ENCODE peak calls at places on chromosomes 16 and 17, in ten cellular contexts. N, A, V, Q, H, K, M, J, B and W are unnamed samples. For H3K4me1, the result is how much of the 10 kb centered on the place peaks cover.

GRCh38 chr17:38852771-38853291 is 690 bp downstream of the RPL23 start:
- DNase-seq in N (peak), A (no peak), V (no peak), Q (no peak), H (no peak), K (no peak), M (peak), J (no peak), B (peak), W (peak)

GRCh38 chr16:74627506-74628220 is 20.7 kb upstream of the GLG1 start:
- DNase-seq in N (no peak), A (peak), V (no peak), Q (no peak), H (no peak), K (no peak), M (no peak), J (peak), B (no peak), W (no peak)

GRCh38 chr17:9475259-9475658 is 100.4 kb downstream of the STX8 start:
- DNase-seq in N (no peak), A (no peak), V (no peak), Q (no peak), H (no peak), K (no peak), M (no peak), J (peak), B (no peak), W (no peak)

GRCh38 chr17:50956750-50957523 is 90.8 kb upstream of the TOB1 start:
- DNase-seq in N (peak), A (peak), V (peak), Q (peak), H (peak), K (peak), M (peak), J (peak), B (peak), W (peak)

GRCh38 chr16:64830653-64831052 is 291.2 kb downstream of the CDH11 start:
- DNase-seq in N (no peak), A (no peak), V (no peak), Q (no peak), H (no peak), K (no peak), M (no peak), J (peak), B (no peak), W (no peak)

GRCh38 chr17:66445229-66445628 is 142.8 kb downstream of the PRKCA start:
- DNase-seq in N (no peak), A (no peak), V (no peak), Q (no peak), H (no peak), K (no peak), M (no peak), J (peak), B (no peak), W (no peak)

GRCh38 chr16:83615131-83615530 is 192.6 kb upstream of the HSBP1 start:
- DNase-seq in N (no peak), A (no peak), V (no peak), Q (no peak), H (no peak), K (no peak), M (no peak), J (peak), B (no peak), W (no peak)

GRCh38 chr16:53212899-53213235 is 158.1 kb downstream of the CHD9 start:
- DNase-seq in N (no peak), A (no peak), V (no peak), Q (no peak), H (no peak), K (no peak), M (no peak), J (no peak), B (no peak), W (no peak)

GRCh38 chr17:77489239-77489897 is 348.6 kb downstream of the SEC14L1 start:
- DNase-seq in N (no peak), A (no peak), V (no peak), Q (no peak), H (no peak), K (peak), M (no peak), J (no peak), B (no peak), W (no peak)

GRCh38 chr16:496097-496886 is 31.2 kb upstream of the CAPN15 start:
- DNase-seq in N (no peak), A (no peak), V (no peak), Q (no peak), H (no peak), K (no peak), M (no peak), J (no peak), B (no peak), W (no peak)

GRCh38 chr17:58822148-58823050 is 66.7 kb downstream of the PPM1E start:
- DNase-seq in N (no peak), A (no peak), V (no peak), Q (peak), H (no peak), K (no peak), M (no peak), J (no peak), B (no peak), W (no peak)

GRCh38 chr17:42775534-42776098 is 2.4 kb downstream of the VPS25 start:
- DNase-seq in N (peak), A (no peak), V (no peak), Q (no peak), H (no peak), K (no peak), M (no peak), J (peak), B (no peak), W (no peak)

GRCh38 chr16:21194771-21195301 is 16.5 kb downstream of the ZP2 start:
- DNase-seq in N (no peak), A (no peak), V (no peak), Q (no peak), H (no peak), K (no peak), M (no peak), J (peak), B (no peak), W (no peak)

GRCh38 chr16:87466975-87467501 is 25.8 kb downstream of the ZCCHC14 start:
- DNase-seq in N (no peak), A (no peak), V (no peak), Q (no peak), H (no peak), K (no peak), M (no peak), J (no peak), B (no peak), W (no peak)

GRCh38 chr17:70123193-70123592 is 46.1 kb upstream of the KCNJ2 start:
- DNase-seq in N (no peak), A (no peak), V (no peak), Q (no peak), H (no peak), K (no peak), M (no peak), J (no peak), B (no peak), W (no peak)

GRCh38 chr17:45640141-45640850 is 143.8 kb upstream of the CRHR1 start:
- DNase-seq in N (peak), A (peak), V (peak), Q (peak), H (peak), K (peak), M (peak), J (peak), B (peak), W (peak)

GRCh38 chr16:26382607-26383006 is 684.1 kb upstream of the C16orf82 start:
- DNase-seq in N (no peak), A (no peak), V (no peak), Q (no peak), H (no peak), K (no peak), M (no peak), J (no peak), B (no peak), W (no peak)

GRCh38 chr17:15169676-15170075 is 95.5 kb downstream of the PMP22 start:
- DNase-seq in N (no peak), A (no peak), V (no peak), Q (no peak), H (no peak), K (no peak), M (no peak), J (peak), B (no peak), W (no peak)

GRCh38 chr17:44928950-44929720 is 13.8 kb upstream of the GFAP start:
- DNase-seq in N (no peak), A (no peak), V (no peak), Q (no peak), H (peak), K (no peak), M (no peak), J (no peak), B (no peak), W (no peak)

GRCh38 chr16:20369452-20370054 is 17.0 kb upstream of the UMOD start:
- DNase-seq in N (no peak), A (no peak), V (no peak), Q (no peak), H (no peak), K (no peak), M (no peak), J (no peak), B (no peak), W (no peak)

GRCh38 chr16:70460737-70461261 is 6.4 kb downstream of the FCSK start:
- DNase-seq in N (no peak), A (no peak), V (no peak), Q (no peak), H (no peak), K (no peak), M (no peak), J (no peak), B (no peak), W (no peak)

DNA sequence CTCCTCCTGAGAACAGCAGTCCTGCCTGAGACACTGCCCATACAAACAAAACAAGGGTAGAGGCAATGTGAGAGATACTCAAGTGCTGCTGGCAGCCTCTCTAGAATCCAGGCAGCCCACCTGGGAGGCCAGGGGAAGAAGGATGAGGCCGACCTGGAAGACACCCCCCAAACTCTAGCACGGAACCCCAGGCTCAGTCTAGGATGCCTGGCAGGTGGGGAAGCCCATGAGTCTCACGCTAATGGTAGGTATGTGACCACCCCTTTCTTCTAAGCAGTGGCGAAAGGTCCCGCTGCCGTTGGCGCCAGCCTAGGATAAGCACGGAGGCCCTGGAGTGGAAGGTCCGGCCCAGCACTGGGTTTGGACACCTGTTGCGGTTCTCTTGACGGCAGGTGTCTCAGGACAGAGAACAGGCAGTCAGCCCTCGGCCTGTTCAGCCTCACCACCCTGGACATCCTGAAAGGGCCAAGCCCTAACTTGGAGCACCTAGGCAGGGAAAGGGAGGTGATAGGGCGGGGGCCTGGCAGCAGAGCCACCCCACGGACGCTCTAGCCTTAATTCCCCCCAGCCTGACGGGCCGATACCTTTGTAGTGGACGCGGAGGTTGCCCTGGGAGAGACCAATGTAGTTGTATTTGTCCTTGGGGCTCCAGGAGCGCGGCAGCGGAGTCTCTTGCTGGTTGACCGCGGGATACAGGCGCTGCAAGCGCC is 487 bp downstream of the RANBP10 start:
- DNase-seq in N (no peak), A (peak), V (no peak), Q (no peak), H (no peak), K (no peak), M (no peak), J (no peak), B (no peak), W (no peak)
- H3K4me1 ChIP-seq in N (under half), A (under half), V (under half), Q (under half), H (under half), K (under half), M (under half), J (under half), B (under half), W (half or more)

GRCh38 chr16:3148256-3149192 is 13.7 kb downstream of the ZNF213 start:
- DNase-seq in N (no peak), A (no peak), V (no peak), Q (no peak), H (no peak), K (no peak), M (no peak), J (no peak), B (no peak), W (no peak)

GRCh38 chr16:3147757-3148104 is 12.9 kb downstream of the ZNF213 start:
- DNase-seq in N (no peak), A (no peak), V (no peak), Q (no peak), H (no peak), K (no peak), M (no peak), J (no peak), B (no peak), W (no peak)

GRCh38 chr16:3149193-3149530 is 14.3 kb downstream of the ZNF213 start:
- DNase-seq in N (no peak), A (no peak), V (no peak), Q (no peak), H (no peak), K (no peak), M (no peak), J (no peak), B (no peak), W (no peak)

GRCh38 chr16:3150346-3151218 is 15.8 kb downstream of the ZNF213 start:
- DNase-seq in N (peak), A (peak), V (peak), Q (peak), H (peak), K (peak), M (peak), J (peak), B (peak), W (peak)

DNA sequence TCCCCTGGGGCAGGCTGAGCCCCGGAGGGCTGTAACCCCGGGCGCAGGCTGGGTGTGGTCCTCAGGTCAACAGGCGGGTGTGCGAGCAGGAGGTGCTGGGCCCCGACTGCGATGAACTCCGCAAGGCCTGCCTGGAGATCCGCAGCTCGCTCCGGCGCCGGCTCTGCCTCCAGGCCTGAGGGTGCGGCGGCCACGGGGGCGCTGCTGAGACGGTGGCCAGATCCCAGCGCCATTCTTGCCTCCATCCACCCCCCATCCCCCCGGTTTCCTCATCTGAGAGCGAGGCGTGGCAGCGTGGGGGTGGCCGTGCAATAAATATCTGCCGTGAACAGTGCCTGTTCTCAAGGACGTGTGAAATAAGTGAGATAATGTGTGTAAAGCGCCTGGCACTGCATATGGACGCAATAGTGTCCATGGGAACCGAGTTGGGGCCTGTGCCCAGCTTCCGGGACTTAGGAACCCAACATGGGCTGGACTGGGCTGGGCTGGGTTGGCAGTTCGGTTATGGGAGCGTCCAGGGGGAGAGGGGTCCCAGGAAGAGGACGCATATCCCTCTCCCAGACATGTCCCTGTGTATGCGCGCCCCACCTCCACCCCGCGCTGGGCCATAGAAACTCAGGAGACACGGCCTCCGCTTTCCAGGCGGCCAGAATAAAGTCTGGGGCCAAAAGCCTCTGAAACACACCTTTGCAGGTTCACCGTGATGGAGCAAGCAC is 15.0 kb downstream of the ZNF213 start:
- DNase-seq in N (no peak), A (peak), V (peak), Q (peak), H (peak), K (peak), M (peak), J (peak), B (no peak), W (peak)
- H3K4me3 ChIP-seq in N (peak), A (peak), V (peak), Q (peak), H (peak), K (peak), M (peak), J (peak), B (peak), W (peak)

GRCh38 chr16:30658731-30659506 is 688 bp downstream of the FBRS start:
- DNase-seq in N (peak), A (no peak), V (peak), Q (peak), H (peak), K (peak), M (no peak), J (peak), B (no peak), W (peak)
- H3K4me1 ChIP-seq in N (under half), A (under half), V (under half), Q (under half), H (under half), K (half or more), M (half or more), J (under half), B (under half), W (half or more)

GRCh38 chr16:89720520-89720858 is 209 bp downstream of the VPS9D1 start:
- DNase-seq in N (no peak), A (peak), V (peak), Q (peak), H (no peak), K (no peak), M (no peak), J (peak), B (no peak), W (no peak)

GRCh38 chr16:89720859-89721643 is at the start of the genes VPS9D1 and ZNF276:
- DNase-seq in N (peak), A (peak), V (peak), Q (peak), H (peak), K (peak), M (peak), J (peak), B (peak), W (peak)

GRCh38 chr16:89721644-89722391 is 481 bp downstream of the ZNF276 start:
- DNase-seq in N (peak), A (peak), V (peak), Q (no peak), H (peak), K (no peak), M (peak), J (peak), B (peak), W (peak)

GRCh38 chr16:89722392-89723278 is 1.3 kb downstream of the ZNF276 start:
- DNase-seq in N (peak), A (peak), V (peak), Q (peak), H (peak), K (peak), M (peak), J (peak), B (peak), W (peak)

DNA sequence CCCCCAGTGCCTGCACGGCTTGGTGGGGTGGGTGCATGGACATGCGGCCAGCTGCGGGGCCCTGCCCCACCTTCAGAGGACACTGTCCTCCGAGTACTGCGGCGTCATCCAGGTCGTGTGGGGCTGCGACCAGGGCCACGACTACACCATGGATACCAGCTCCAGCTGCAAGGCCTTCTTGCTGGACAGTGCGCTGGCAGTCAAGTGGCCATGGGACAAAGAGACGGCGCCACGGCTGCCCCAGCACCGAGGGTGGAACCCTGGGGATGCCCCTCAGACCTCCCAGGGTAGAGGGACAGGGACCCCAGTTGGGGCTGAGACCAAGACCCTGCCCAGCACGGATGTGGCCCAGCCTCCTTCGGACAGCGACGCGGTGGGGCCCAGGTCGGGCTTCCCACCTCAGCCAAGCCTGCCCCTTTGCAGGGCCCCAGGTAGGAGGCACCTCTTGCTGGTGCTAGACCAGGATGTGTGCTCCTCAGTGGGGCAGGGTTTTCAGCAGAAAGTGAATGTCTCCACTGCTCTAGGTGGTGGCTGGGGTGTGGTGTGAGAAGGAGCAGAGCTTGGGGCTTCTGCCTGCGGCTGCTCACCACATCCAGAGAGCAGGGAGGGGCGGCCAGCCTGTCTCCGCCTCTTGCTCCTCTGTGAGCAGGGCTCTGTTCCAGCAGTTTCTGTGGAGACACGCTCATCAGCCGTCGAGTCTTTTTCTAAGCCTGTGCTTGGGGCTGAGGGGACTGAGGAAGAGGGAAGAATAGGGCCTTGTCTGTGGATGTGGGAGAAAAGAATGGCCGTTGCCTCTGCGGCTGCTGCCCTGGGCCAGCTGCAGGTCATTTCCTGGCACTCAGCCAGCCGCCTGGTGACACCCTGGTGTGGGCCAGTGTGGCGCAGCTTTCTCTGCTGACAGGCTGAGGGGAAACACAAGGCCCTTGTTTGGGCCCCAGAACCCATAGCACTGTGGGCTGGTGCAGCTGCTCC is 2.2 kb downstream of the ZNF276 start:
- DNase-seq in N (no peak), A (peak), V (no peak), Q (no peak), H (no peak), K (no peak), M (peak), J (peak), B (peak), W (peak)
- H3K4me3 ChIP-seq in N (peak), A (no peak), V (no peak), Q (peak), H (peak), K (peak), M (peak), J (no peak), B (peak), W (peak)

GRCh38 chr17:82536220-82537201 is 17.0 kb downstream of the FOXK2 start:
- DNase-seq in N (peak), A (peak), V (peak), Q (peak), H (no peak), K (no peak), M (no peak), J (peak), B (no peak), W (no peak)

GRCh38 chr17:82529914-82530300 is 10.4 kb downstream of the FOXK2 start:
- DNase-seq in N (no peak), A (no peak), V (no peak), Q (no peak), H (no peak), K (no peak), M (no peak), J (no peak), B (no peak), W (no peak)

GRCh38 chr17:82531431-82531881 is 11.9 kb downstream of the FOXK2 start:
- DNase-seq in N (no peak), A (no peak), V (no peak), Q (no peak), H (no peak), K (no peak), M (no peak), J (peak), B (no peak), W (no peak)

GRCh38 chr17:82528484-82529265 is 9.1 kb downstream of the FOXK2 start:
- DNase-seq in N (no peak), A (peak), V (peak), Q (no peak), H (peak), K (peak), M (no peak), J (peak), B (no peak), W (no peak)

GRCh38 chr17:82534401-82534812 is 14.9 kb downstream of the FOXK2 start:
- DNase-seq in N (no peak), A (no peak), V (no peak), Q (no peak), H (no peak), K (no peak), M (no peak), J (no peak), B (no peak), W (no peak)
- H3K4me1 ChIP-seq in N (under half), A (half or more), V (under half), Q (under half), H (under half), K (half or more), M (under half), J (under half), B (under half), W (under half)

GRCh38 chr17:11332706-11333105 is 91.7 kb downstream of the SHISA6 start:
- DNase-seq in N (no peak), A (no peak), V (no peak), Q (no peak), H (no peak), K (no peak), M (no peak), J (no peak), B (no peak), W (no peak)
- H3K4me3 ChIP-seq in N (no peak), A (no peak), V (no peak), Q (no peak), H (no peak), K (no peak), M (no peak), J (no peak), B (no peak), W (no peak)